ENCODE peak calls at places on chromosomes 1 and 21, in five cellular contexts. One of them, this sample, is unnamed.

GRCh38 chr1:35544976-35545375 is 12.2 kb downstream of the KIAA0319L start:
- DNase-seq in H1: peak
- DNase-seq in HepG2: peak
- DNase-seq in K562: peak
- DNase-seq in GM12878: peak
- DNase-seq in this sample: no peak

GRCh38 chr1:53685272-53686051 is 53.5 kb downstream of the GLIS1 start:
- DNase-seq in K562: no peak
- DNase-seq in HepG2: peak
- DNase-seq in GM12878: no peak
- DNase-seq in H1: no peak
- DNase-seq in this sample: no peak

GRCh38 chr1:203168991-203169390 is 6.6 kb downstream of the MYBPH start:
- DNase-seq in K562: no peak
- DNase-seq in HepG2: no peak
- DNase-seq in GM12878: no peak
- DNase-seq in H1: no peak
- DNase-seq in this sample: no peak

GRCh38 chr1:16006552-16007485 is 2.8 kb downstream of the SRARP start:
- DNase-seq in H1: no peak
- DNase-seq in GM12878: peak
- DNase-seq in HepG2: peak
- DNase-seq in K562: peak
- DNase-seq in this sample: peak

GRCh38 chr1:11960710-11961109 is 19.5 kb upstream of the MFN2 start:
- DNase-seq in HepG2: no peak
- DNase-seq in GM12878: no peak
- DNase-seq in K562: no peak
- DNase-seq in H1: no peak
- DNase-seq in this sample: no peak

GRCh38 chr1:156152628-156153027 is 757 bp upstream of the SEMA4A start:
- DNase-seq in H1: no peak
- DNase-seq in HepG2: no peak
- DNase-seq in K562: no peak
- DNase-seq in GM12878: no peak
- DNase-seq in this sample: no peak

GRCh38 chr1:151047925-151048644 is 534 bp downstream of the C1orf56 start:
- DNase-seq in H1: no peak
- DNase-seq in K562: peak
- DNase-seq in HepG2: peak
- DNase-seq in GM12878: no peak
- DNase-seq in this sample: no peak

GRCh38 chr1:43121251-43121650 is 50.8 kb downstream of the EBNA1BP2 start:
- DNase-seq in K562: no peak
- DNase-seq in HepG2: no peak
- DNase-seq in H1: no peak
- DNase-seq in GM12878: no peak
- DNase-seq in this sample: no peak

GRCh38 chr1:12404918-12405317 is 175.1 kb downstream of the VPS13D start:
- DNase-seq in H1: no peak
- DNase-seq in HepG2: no peak
- DNase-seq in GM12878: no peak
- DNase-seq in K562: no peak
- DNase-seq in this sample: no peak

GRCh38 chr1:3697810-3698209 is 45.5 kb downstream of the TP73 start:
- DNase-seq in HepG2: no peak
- DNase-seq in H1: no peak
- DNase-seq in GM12878: no peak
- DNase-seq in K562: no peak
- DNase-seq in this sample: no peak

GRCh38 chr1:23801876-23802275 is 1.3 kb upstream of the GALE start:
- DNase-seq in GM12878: no peak
- DNase-seq in HepG2: no peak
- DNase-seq in H1: no peak
- DNase-seq in K562: no peak
- DNase-seq in this sample: no peak

GRCh38 chr1:36123357-36123756 is 1.7 kb downstream of the COL8A2 start:
- DNase-seq in K562: no peak
- DNase-seq in HepG2: no peak
- DNase-seq in GM12878: peak
- DNase-seq in H1: no peak
- DNase-seq in this sample: no peak

GRCh38 chr1:56437959-56438358 is 141.4 kb downstream of the PLPP3 start:
- DNase-seq in H1: no peak
- DNase-seq in HepG2: no peak
- DNase-seq in K562: no peak
- DNase-seq in GM12878: no peak
- DNase-seq in this sample: no peak

GRCh38 chr1:27656157-27656893 is 15.7 kb downstream of the IFI6 start:
- DNase-seq in K562: no peak
- DNase-seq in HepG2: no peak
- DNase-seq in GM12878: no peak
- DNase-seq in H1: peak
- DNase-seq in this sample: no peak

GRCh38 chr21:46596201-46596600 is 8.7 kb downstream of the S100B start:
- DNase-seq in GM12878: no peak
- DNase-seq in K562: no peak
- DNase-seq in H1: no peak
- DNase-seq in HepG2: no peak
- DNase-seq in this sample: no peak

GRCh38 chr1:52032785-52033131 is 852 bp downstream of the KTI12 start:
- DNase-seq in GM12878: no peak
- DNase-seq in H1: no peak
- DNase-seq in HepG2: peak
- DNase-seq in K562: peak
- DNase-seq in this sample: no peak

GRCh38 chr1:160768295-160768657 is 27.7 kb upstream of the LY9 start:
- DNase-seq in H1: no peak
- DNase-seq in K562: peak
- DNase-seq in GM12878: peak
- DNase-seq in HepG2: peak
- DNase-seq in this sample: no peak

GRCh38 chr1:42002220-42002619 is 83.5 kb upstream of the HIVEP3 start:
- DNase-seq in HepG2: no peak
- DNase-seq in GM12878: no peak
- DNase-seq in H1: no peak
- DNase-seq in K562: no peak
- DNase-seq in this sample: no peak

GRCh38 chr1:27599605-27600499 is 4.1 kb downstream of the AHDC1 start:
- DNase-seq in HepG2: no peak
- DNase-seq in H1: no peak
- DNase-seq in K562: peak
- DNase-seq in GM12878: no peak
- DNase-seq in this sample: no peak

GRCh38 chr1:241749041-241749798 is 97.1 kb downstream of the WDR64 start:
- DNase-seq in K562: no peak
- DNase-seq in H1: no peak
- DNase-seq in HepG2: no peak
- DNase-seq in GM12878: no peak
- DNase-seq in this sample: no peak

GRCh38 chr1:247415423-247416361 is at the start of gene NLRP3:
- DNase-seq in HepG2: peak
- DNase-seq in GM12878: no peak
- DNase-seq in K562: no peak
- DNase-seq in H1: no peak
- DNase-seq in this sample: no peak

GRCh38 chr1:87897486-87897885 is 568.8 kb downstream of the LMO4 start:
- DNase-seq in HepG2: no peak
- DNase-seq in K562: no peak
- DNase-seq in GM12878: no peak
- DNase-seq in H1: no peak
- DNase-seq in this sample: no peak

GRCh38 chr1:152739841-152740240 is 18.0 kb upstream of the KPRP start:
- DNase-seq in HepG2: no peak
- DNase-seq in K562: no peak
- DNase-seq in GM12878: no peak
- DNase-seq in H1: no peak
- DNase-seq in this sample: no peak

GRCh38 chr1:152110860-152111514 is 4.3 kb downstream of the TCHH start:
- DNase-seq in GM12878: no peak
- DNase-seq in HepG2: no peak
- DNase-seq in K562: no peak
- DNase-seq in H1: no peak
- DNase-seq in this sample: no peak

GRCh38 chr21:38992737-38993136 is 187.0 kb downstream of the ETS2 start:
- DNase-seq in GM12878: no peak
- DNase-seq in K562: no peak
- DNase-seq in HepG2: no peak
- DNase-seq in H1: no peak
- DNase-seq in this sample: no peak
- TF ChIP-seq POLR2AphosphoS5 in GM12878: no peak
- TF ChIP-seq POLR2AphosphoS5 in K562: no peak
- TF ChIP-seq POLR2AphosphoS5 in HepG2: no peak
- TF ChIP-seq POLR2AphosphoS5 in H1: no peak
- TF ChIP-seq POLR2AphosphoS5 in this sample: no peak

DNA sequence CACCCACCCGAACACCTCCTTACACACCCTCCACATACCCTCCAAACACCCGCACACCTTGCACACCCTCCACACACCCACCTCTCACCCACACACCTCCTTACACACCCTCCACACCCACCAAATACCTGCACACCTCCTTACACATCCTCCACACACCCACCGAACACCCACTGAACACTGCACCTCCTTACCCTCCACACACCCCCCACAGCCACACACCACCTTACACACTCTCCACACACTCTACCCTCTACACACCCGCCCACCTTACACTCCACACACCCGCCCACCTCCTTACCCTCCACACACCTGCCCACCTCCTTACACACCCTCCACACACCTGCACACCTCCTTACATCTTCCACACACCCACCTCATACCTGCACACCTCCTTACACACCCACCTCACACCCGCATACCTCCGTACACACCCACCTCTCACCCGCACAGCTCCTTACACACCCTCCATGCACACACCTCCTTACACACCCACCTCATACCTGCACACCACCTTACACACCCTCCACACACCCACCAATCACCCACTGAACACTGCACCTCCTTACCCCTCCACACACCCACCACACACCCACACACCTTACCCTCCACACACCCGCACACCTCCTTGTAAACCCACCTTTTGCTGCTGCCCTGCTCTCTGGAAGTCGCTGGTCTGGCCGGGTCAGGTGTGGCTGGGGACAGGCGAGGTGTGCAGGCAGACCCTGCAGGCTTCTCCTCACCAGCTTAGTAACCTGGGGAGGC is 38.4 kb downstream of the COQ8A start:
- DNase-seq in GM12878: no peak
- DNase-seq in HepG2: no peak
- DNase-seq in K562: no peak
- DNase-seq in H1: no peak
- DNase-seq in this sample: no peak
- TF ChIP-seq ATF3 in GM12878: no peak
- TF ChIP-seq ATF3 in HepG2: no peak
- TF ChIP-seq ATF3 in K562: no peak
- TF ChIP-seq ATF3 in H1: no peak
- TF ChIP-seq ATF3 in this sample: no peak

GRCh38 chr1:50955116-50955515 is 5.0 kb downstream of the FAF1 start:
- DNase-seq in H1: no peak
- DNase-seq in GM12878: no peak
- DNase-seq in K562: no peak
- DNase-seq in HepG2: no peak
- DNase-seq in this sample: no peak
- TF ChIP-seq POLR2AphosphoS5 in H1: no peak
- TF ChIP-seq POLR2AphosphoS5 in GM12878: no peak
- TF ChIP-seq POLR2AphosphoS5 in K562: no peak
- TF ChIP-seq POLR2AphosphoS5 in HepG2: no peak
- TF ChIP-seq POLR2AphosphoS5 in this sample: no peak

GRCh38 chr1:85308837-85309350 is 32.5 kb upstream of the BCL10 start:
- DNase-seq in GM12878: no peak
- DNase-seq in K562: no peak
- DNase-seq in HepG2: no peak
- DNase-seq in H1: no peak
- DNase-seq in this sample: no peak

GRCh38 chr1:85314726-85315125 is 38.3 kb upstream of the BCL10 start:
- DNase-seq in GM12878: no peak
- DNase-seq in HepG2: no peak
- DNase-seq in H1: no peak
- DNase-seq in K562: no peak
- DNase-seq in this sample: no peak

GRCh38 chr1:85313888-85314696 is 37.7 kb upstream of the BCL10 start:
- DNase-seq in HepG2: no peak
- DNase-seq in H1: no peak
- DNase-seq in GM12878: no peak
- DNase-seq in K562: no peak
- DNase-seq in this sample: no peak

GRCh38 chr1:85307987-85308836 is 31.8 kb upstream of the BCL10 start:
- DNase-seq in H1: peak
- DNase-seq in K562: peak
- DNase-seq in HepG2: peak
- DNase-seq in GM12878: no peak
- DNase-seq in this sample: peak

DNA sequence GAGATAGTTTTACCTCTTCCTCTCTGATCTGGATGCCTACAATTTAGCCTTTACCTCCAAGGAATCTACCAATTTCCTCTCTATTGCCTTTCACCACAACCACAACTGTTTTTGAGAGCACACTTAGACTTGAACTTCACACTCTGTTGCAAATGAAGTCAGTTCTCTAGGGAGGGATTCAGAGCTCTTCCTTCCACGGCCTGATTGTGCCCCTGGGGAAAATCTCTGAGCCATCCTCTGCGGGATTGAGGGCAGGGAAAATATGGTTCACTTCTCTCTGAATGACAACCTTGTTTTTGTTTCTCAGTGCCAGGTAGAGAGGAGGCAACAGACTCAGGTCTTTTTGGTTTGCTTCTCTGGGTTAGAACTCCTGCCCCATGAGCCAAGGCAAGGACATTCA is 35.4 kb upstream of the BCL10 start:
- DNase-seq in HepG2: no peak
- DNase-seq in H1: no peak
- DNase-seq in GM12878: no peak
- DNase-seq in K562: no peak
- DNase-seq in this sample: no peak
- TF ChIP-seq ATF3 in HepG2: no peak
- TF ChIP-seq ATF3 in H1: no peak
- TF ChIP-seq ATF3 in GM12878: no peak
- TF ChIP-seq ATF3 in K562: no peak
- TF ChIP-seq ATF3 in this sample: no peak